ENCODE peak calls at places on chromosomes 13 and 19, in seven cellular contexts. P is hepatocyte, X is aorta, R is epithelial cell of esophagus, W is pancreas, F is PC-3, Q is NB4. T is an unnamed sample.

GRCh38 chr19:51318687-51319675 is 7.5 kb downstream of the IGLON5 start:
- DNase-seq in P (no peak), X (no peak), R (no peak), W (no peak), F (no peak), Q (peak), T (no peak)

GRCh38 chr13:106446011-106446410 is 89.5 kb downstream of the EFNB2 start:
- DNase-seq in P (no peak), X (no peak), R (peak), W (no peak), F (peak), Q (no peak), T (no peak)

GRCh38 chr13:79710376-79710775 is 229.4 kb downstream of the NDFIP2 start:
- DNase-seq in P (no peak), X (no peak), R (peak), W (no peak), F (no peak), Q (no peak), T (no peak)

GRCh38 chr13:101490400-101491015 is 38.0 kb downstream of the ITGBL1 start:
- DNase-seq in P (no peak), X (no peak), R (peak), W (no peak), F (peak), Q (no peak), T (no peak)

GRCh38 chr19:14507704-14508246 is 10.4 kb downstream of the DNAJB1 start:
- DNase-seq in P (peak), X (no peak), R (peak), W (no peak), F (peak), Q (no peak), T (peak)

GRCh38 chr19:4075373-4075772 is 8.7 kb upstream of the ZBTB7A start:
- DNase-seq in P (no peak), X (no peak), R (no peak), W (no peak), F (no peak), Q (peak), T (no peak)

GRCh38 chr13:110836600-110836903 is 78.3 kb downstream of the ANKRD10 start:
- DNase-seq in P (no peak), X (no peak), R (no peak), W (no peak), F (no peak), Q (no peak), T (no peak)

GRCh38 chr19:11373166-11373884 is 1.1 kb upstream of the SWSAP1 start:
- DNase-seq in P (peak), X (no peak), R (peak), W (no peak), F (peak), Q (peak), T (no peak)

GRCh38 chr19:56217039-56217949 is 15.2 kb downstream of the ZSCAN5C start:
- DNase-seq in P (peak), X (no peak), R (peak), W (peak), F (no peak), Q (no peak), T (no peak)

GRCh38 chr19:48619692-48620565 is 623 bp downstream of the SPHK2 start:
- DNase-seq in P (peak), X (no peak), R (no peak), W (no peak), F (no peak), Q (no peak), T (no peak)

GRCh38 chr13:32314968-32315254 is 252 bp downstream of the ZAR1L start:
- DNase-seq in P (peak), X (no peak), R (peak), W (no peak), F (peak), Q (no peak), T (peak)

GRCh38 chr19:48186541-48186991 is 16.1 kb downstream of the ZSWIM9 start:
- DNase-seq in P (no peak), X (no peak), R (no peak), W (no peak), F (no peak), Q (peak), T (no peak)

GRCh38 chr13:24254151-24254810 is 55.1 kb upstream of the C1QTNF9 start:
- DNase-seq in P (no peak), X (no peak), R (peak), W (no peak), F (no peak), Q (peak), T (peak)

GRCh38 chr19:19372656-19373416 is 32.6 kb upstream of the GATAD2A start:
- DNase-seq in P (peak), X (no peak), R (peak), W (no peak), F (peak), Q (peak), T (peak)

GRCh38 chr19:49889687-49890348 is 6.9 kb downstream of the IL4I1 start:
- DNase-seq in P (peak), X (peak), R (peak), W (peak), F (no peak), Q (no peak), T (peak)

GRCh38 chr13:85632526-85633215 is 166.5 kb downstream of the SLITRK6 start:
- DNase-seq in P (no peak), X (no peak), R (no peak), W (no peak), F (no peak), Q (no peak), T (no peak)

GRCh38 chr13:92272177-92272576 is 873.8 kb downstream of the GPC5 start:
- DNase-seq in P (no peak), X (no peak), R (no peak), W (no peak), F (no peak), Q (no peak), T (no peak)

GRCh38 chr13:24381539-24382265 is 72.3 kb downstream of the C1QTNF9 start:
- DNase-seq in P (no peak), X (no peak), R (no peak), W (no peak), F (peak), Q (peak), T (no peak)

GRCh38 chr13:100520936-100521765 is 67.4 kb downstream of the GGACT start:
- DNase-seq in P (no peak), X (no peak), R (no peak), W (no peak), F (no peak), Q (no peak), T (no peak)

GRCh38 chr19:36103842-36104552 is 6.9 kb upstream of the OVOL3 start:
- DNase-seq in P (no peak), X (no peak), R (peak), W (no peak), F (peak), Q (no peak), T (no peak)

GRCh38 chr13:50340146-50340545 is 324.9 kb downstream of the KCNRG start:
- DNase-seq in P (no peak), X (no peak), R (no peak), W (no peak), F (no peak), Q (no peak), T (no peak)

GRCh38 chr19:18086590-18087138 is at the start of gene IL12RB1:
- DNase-seq in P (no peak), X (no peak), R (no peak), W (no peak), F (no peak), Q (peak), T (no peak)

GRCh38 chr19:18292810-18293641 is 11.6 kb upstream of the JUND start:
- DNase-seq in P (peak), X (peak), R (no peak), W (peak), F (peak), Q (peak), T (peak)

GRCh38 chr13:30268673-30269072 is 38.7 kb downstream of the KATNAL1 start:
- DNase-seq in P (no peak), X (no peak), R (no peak), W (no peak), F (no peak), Q (no peak), T (no peak)

GRCh38 chr19:47499863-47500830 is 14.7 kb downstream of the NAPA start:
- DNase-seq in P (no peak), X (no peak), R (peak), W (no peak), F (no peak), Q (no peak), T (no peak)

GRCh38 chr19:51320258-51320657 is 8.8 kb downstream of the IGLON5 start:
- DNase-seq in P (no peak), X (no peak), R (no peak), W (no peak), F (no peak), Q (no peak), T (no peak)

GRCh38 chr19:32570081-32570785 is 10.8 kb upstream of the PDCD5 start:
- DNase-seq in P (peak), X (peak), R (peak), W (no peak), F (peak), Q (peak), T (peak)

GRCh38 chr19:7509625-7510024 is 6.3 kb upstream of the ZNF358 start:
- DNase-seq in P (no peak), X (no peak), R (no peak), W (no peak), F (no peak), Q (peak), T (no peak)

GRCh38 chr19:44164673-44165512 is at the start of gene ZNF226:
- DNase-seq in P (peak), X (peak), R (peak), W (peak), F (peak), Q (peak), T (peak)

GRCh38 chr13:43145556-43145955 is 122.2 kb downstream of the DNAJC15 start:
- DNase-seq in P (no peak), X (no peak), R (no peak), W (no peak), F (no peak), Q (no peak), T (no peak)

GRCh38 chr19:6501740-6502648 is at the start of gene TUBB4A:
- DNase-seq in P (peak), X (no peak), R (no peak), W (peak), F (peak), Q (peak), T (no peak)

GRCh38 chr13:109402976-109403375 is 383.4 kb downstream of the IRS2 start:
- DNase-seq in P (no peak), X (no peak), R (no peak), W (no peak), F (no peak), Q (peak), T (no peak)

GRCh38 chr13:84645196-84646071 is 763.2 kb upstream of the SLITRK1 start:
- DNase-seq in P (no peak), X (no peak), R (peak), W (no peak), F (no peak), Q (peak), T (no peak)

GRCh38 chr19:28960586-28960985 is 252.4 kb downstream of the UQCRFS1 start:
- DNase-seq in P (no peak), X (no peak), R (no peak), W (no peak), F (no peak), Q (no peak), T (no peak)

GRCh38 chr13:71625183-71625582 is 241.8 kb downstream of the DACH1 start:
- DNase-seq in P (no peak), X (no peak), R (no peak), W (no peak), F (no peak), Q (no peak), T (no peak)

GRCh38 chr13:24662195-24663088 is 17.8 kb upstream of the ATP12A start:
- DNase-seq in P (no peak), X (no peak), R (no peak), W (no peak), F (no peak), Q (no peak), T (no peak)

GRCh38 chr19:29376855-29377354 is 148.9 kb upstream of the VSTM2B start:
- DNase-seq in P (no peak), X (no peak), R (no peak), W (no peak), F (no peak), Q (no peak), T (peak)

GRCh38 chr13:72643339-72643989 is 84.0 kb downstream of the MZT1 start:
- DNase-seq in P (peak), X (no peak), R (peak), W (peak), F (peak), Q (peak), T (peak)

GRCh38 chr13:98446234-98446621 is 130.7 kb downstream of the STK24 start:
- DNase-seq in P (no peak), X (no peak), R (no peak), W (no peak), F (no peak), Q (no peak), T (no peak)

GRCh38 chr13:98443800-98444325 is 133.0 kb downstream of the STK24 start:
- DNase-seq in P (no peak), X (no peak), R (no peak), W (no peak), F (no peak), Q (no peak), T (no peak)

GRCh38 chr13:98444381-98444780 is 132.5 kb downstream of the STK24 start:
- DNase-seq in P (no peak), X (no peak), R (no peak), W (peak), F (no peak), Q (no peak), T (no peak)

GRCh38 chr13:98447130-98447529 is 129.8 kb downstream of the STK24 start:
- DNase-seq in P (no peak), X (no peak), R (no peak), W (no peak), F (no peak), Q (no peak), T (no peak)

DNA sequence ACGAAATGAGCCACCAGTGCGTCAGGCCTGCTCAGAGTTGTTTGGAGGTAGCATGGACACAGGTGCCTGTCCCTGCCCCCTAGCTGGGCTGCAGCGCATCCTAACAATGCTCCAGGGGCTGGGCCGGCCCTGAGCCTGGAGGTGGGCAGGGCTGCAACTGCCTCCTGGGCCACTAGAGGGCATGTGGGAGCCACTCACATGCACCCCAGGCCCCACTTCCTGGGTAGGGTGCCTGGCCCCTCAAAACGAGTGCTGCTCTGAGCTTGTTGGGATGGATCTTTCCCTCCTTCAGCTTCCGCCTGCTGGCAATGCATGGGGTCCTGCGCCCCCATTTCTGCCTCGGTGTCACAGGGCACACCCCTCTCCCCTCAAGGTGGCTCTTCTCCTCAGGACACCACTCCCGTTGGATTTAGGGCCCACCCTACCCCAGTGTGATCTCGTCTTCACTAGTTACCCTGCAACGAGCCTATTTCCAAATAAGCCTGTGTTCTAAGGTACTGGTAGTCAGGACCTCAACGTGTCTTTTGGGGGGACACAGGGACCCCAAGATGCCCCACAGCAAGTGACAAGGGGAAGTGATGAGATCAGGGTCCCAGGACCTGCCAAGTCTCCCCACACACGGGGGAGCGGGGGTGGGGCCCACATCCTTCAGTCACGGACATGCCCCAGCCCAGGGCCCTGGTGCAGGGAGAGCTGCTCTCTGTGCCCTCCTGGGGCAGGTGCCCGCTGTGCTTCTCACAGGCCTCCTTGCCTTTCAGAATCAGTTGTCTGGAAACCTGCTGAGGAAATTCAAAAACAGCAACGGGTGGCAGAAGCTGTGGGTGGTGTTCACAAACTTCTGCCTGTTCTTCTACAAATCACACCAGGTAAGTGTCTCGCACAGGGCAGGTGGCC is 131.3 kb downstream of the STK24 start:
- DNase-seq in P (peak), X (peak), R (peak), W (peak), F (peak), Q (peak), T (peak)
- H3K4me3 ChIP-seq in P (no peak), X (no peak), R (no peak), W (no peak), F (no peak), Q (no peak), T (no peak)

GRCh38 chr19:39498262-39499081 is at the start of gene DLL3:
- DNase-seq in P (peak), X (no peak), R (peak), W (no peak), F (peak), Q (peak), T (no peak)
- H3K4me3 ChIP-seq in P (no peak), X (no peak), R (no peak), W (no peak), F (peak), Q (peak), T (no peak)

GRCh38 chr19:534088-534487 is 2.5 kb downstream of the CDC34 start:
- DNase-seq in P (no peak), X (no peak), R (no peak), W (no peak), F (no peak), Q (no peak), T (no peak)
- H3K4me3 ChIP-seq in P (no peak), X (no peak), R (no peak), W (peak), F (peak), Q (no peak), T (no peak)

GRCh38 chr13:26557051-26557392 is 461 bp upstream of the WASF3 start:
- DNase-seq in P (no peak), X (no peak), R (no peak), W (no peak), F (no peak), Q (no peak), T (no peak)
- H3K4me3 ChIP-seq in P (peak), X (peak), R (peak), W (peak), F (peak), Q (no peak), T (no peak)

DNA sequence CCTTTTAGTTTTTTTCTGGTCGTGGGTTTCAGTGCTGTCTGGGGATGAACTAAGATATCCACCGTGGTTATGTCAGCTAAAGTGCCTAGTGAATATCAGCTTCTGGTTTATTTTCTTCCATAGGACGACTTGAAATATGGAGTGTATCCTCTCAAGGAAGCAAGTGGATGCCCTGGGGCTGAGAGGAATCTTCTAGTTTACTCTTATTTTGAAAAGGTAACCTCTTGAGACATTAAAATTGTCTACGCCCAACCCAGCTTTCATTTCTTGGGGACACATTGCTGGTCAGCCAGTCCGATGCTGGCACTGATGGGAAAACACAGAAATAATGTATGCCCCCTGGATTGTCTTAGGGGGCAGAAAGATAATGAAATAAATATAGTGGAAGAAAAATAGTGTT is 1.6 kb downstream of the ZNF431 start:
- DNase-seq in P (no peak), X (no peak), R (peak), W (no peak), F (no peak), Q (no peak), T (no peak)
- H3K4me3 ChIP-seq in P (no peak), X (no peak), R (peak), W (no peak), F (peak), Q (peak), T (no peak)

GRCh38 chr19:21423057-21424041 is 26.4 kb downstream of the ZNF493 start:
- DNase-seq in P (no peak), X (no peak), R (no peak), W (no peak), F (no peak), Q (no peak), T (no peak)
- H3K4me3 ChIP-seq in P (peak), X (no peak), R (no peak), W (no peak), F (no peak), Q (no peak), T (no peak)

T was measured in lung.